ENCODE peak calls at places on chromosomes 13 and 19, in ten cellular contexts. A, G, D, L, T, J, P, Z, Q and R are unnamed samples.
A peak's percentile ranks its signal among the peaks of the same experiment; 100 is the strongest.

GRCh38 chr19:1446713-1447564 is 3.0 kb upstream of the APC2 start:
- DNase-seq in A (no peak), G (no peak), D (no peak), L (no peak), T (no peak), J (no peak), P (no peak), Z (no peak), Q (peak; percentile 53), R (no peak)

GRCh38 chr13:19573072-19573716 is 11.9 kb upstream of the TPTE2 start:
- DNase-seq in A (no peak), G (no peak), D (no peak), L (no peak), T (no peak), J (no peak), P (no peak), Z (no peak), Q (peak; percentile 24), R (no peak)

GRCh38 chr13:21164631-21165030 is 11.7 kb downstream of the SKA3 start:
- DNase-seq in A (no peak), G (no peak), D (no peak), L (no peak), T (no peak), J (no peak), P (no peak), Z (no peak), Q (no peak), R (no peak)

GRCh38 chr13:50129923-50130685 is 114.9 kb downstream of the KCNRG start:
- DNase-seq in A (no peak), G (no peak), D (no peak), L (no peak), T (no peak), J (peak; percentile 26), P (peak; percentile 79), Z (no peak), Q (no peak), R (peak; percentile 28)

GRCh38 chr19:19477705-19478383 is 37.5 kb downstream of the TSSK6 start:
- DNase-seq in A (no peak), G (no peak), D (no peak), L (no peak), T (no peak), J (no peak), P (no peak), Z (no peak), Q (no peak), R (no peak)

GRCh38 chr13:66353664-66354063 is 876.5 kb downstream of the PCDH9 start:
- DNase-seq in A (no peak), G (peak; percentile 67), D (no peak), L (peak; percentile 3), T (no peak), J (no peak), P (no peak), Z (no peak), Q (no peak), R (no peak)

GRCh38 chr19:55179570-55180484 is at the start of gene SYT5:
- DNase-seq in A (no peak), G (no peak), D (peak; percentile 53), L (peak; percentile 24), T (no peak), J (peak; percentile 13), P (no peak), Z (no peak), Q (peak; percentile 74), R (peak; percentile 86)

GRCh38 chr19:52527954-52528326 is 472 bp downstream of the ZNF808 start:
- DNase-seq in A (peak; percentile 10), G (no peak), D (no peak), L (no peak), T (no peak), J (peak; percentile 10), P (no peak), Z (no peak), Q (no peak), R (peak; percentile 11)

GRCh38 chr13:32969516-32969941 is 46.7 kb upstream of the KL start:
- DNase-seq in A (no peak), G (no peak), D (no peak), L (peak; percentile 61), T (no peak), J (peak; percentile 97), P (no peak), Z (no peak), Q (no peak), R (peak; percentile 48)

GRCh38 chr13:72677431-72677830 is 50.0 kb downstream of the MZT1 start:
- DNase-seq in A (no peak), G (no peak), D (no peak), L (no peak), T (no peak), J (no peak), P (no peak), Z (no peak), Q (no peak), R (no peak)

GRCh38 chr13:110507678-110508381 is 53.7 kb downstream of the RAB20 start:
- DNase-seq in A (no peak), G (no peak), D (no peak), L (no peak), T (peak; percentile 60), J (peak; percentile 81), P (no peak), Z (no peak), Q (no peak), R (no peak)

GRCh38 chr13:29497137-29497654 is 98.3 kb downstream of the SLC7A1 start:
- DNase-seq in A (peak; percentile 98), G (no peak), D (no peak), L (peak; percentile 32), T (no peak), J (no peak), P (peak; percentile 63), Z (no peak), Q (no peak), R (no peak)

GRCh38 chr19:17865364-17866311 is 5.9 kb downstream of the RPL18A start:
- DNase-seq in A (no peak), G (no peak), D (no peak), L (no peak), T (no peak), J (peak; percentile 54), P (no peak), Z (no peak), Q (no peak), R (no peak)

GRCh38 chr13:71663431-71663830 is 203.6 kb downstream of the DACH1 start:
- DNase-seq in A (no peak), G (no peak), D (no peak), L (peak; percentile 52), T (no peak), J (peak; percentile 8), P (no peak), Z (no peak), Q (no peak), R (no peak)